ENCODE peak calls at places on chromosomes 6 and 20, in eight cellular contexts. P, Z, M, D, W, X, S and V are unnamed samples.

GRCh38 chr6:166382500-166382932 is 224 bp downstream of the MPC1 start:
- DNase-seq in P (no peak), Z (no peak), M (no peak), D (no peak), W (no peak), X (no peak), S (no peak), V (no peak)

GRCh38 chr6:25962368-25963127 is at the start of gene TRIM38:
- DNase-seq in P (peak), Z (peak), M (peak), D (no peak), W (peak), X (peak), S (no peak), V (peak)

GRCh38 chr6:113870917-113871316 is 13.8 kb downstream of the MARCKS start:
- DNase-seq in P (no peak), Z (no peak), M (no peak), D (no peak), W (no peak), X (no peak), S (no peak), V (peak)

GRCh38 chr6:782141-782540 is 89.2 kb upstream of the EXOC2 start:
- DNase-seq in P (no peak), Z (peak), M (no peak), D (no peak), W (no peak), X (no peak), S (no peak), V (no peak)

GRCh38 chr20:1944345-1945099 is 49.3 kb downstream of the SIRPA start:
- DNase-seq in P (no peak), Z (no peak), M (peak), D (no peak), W (no peak), X (no peak), S (no peak), V (no peak)

GRCh38 chr6:33459226-33459625 is 4.8 kb downstream of the ZBTB9 start:
- DNase-seq in P (no peak), Z (no peak), M (no peak), D (no peak), W (no peak), X (no peak), S (no peak), V (no peak)

GRCh38 chr6:111686249-111686997 is 80.7 kb upstream of the TRAF3IP2 start:
- DNase-seq in P (no peak), Z (peak), M (no peak), D (peak), W (no peak), X (no peak), S (peak), V (no peak)

GRCh38 chr6:25315194-25315593 is 36.0 kb downstream of the CARMIL1 start:
- DNase-seq in P (no peak), Z (no peak), M (no peak), D (no peak), W (no peak), X (no peak), S (no peak), V (no peak)

GRCh38 chr6:52635049-52635577 is 35.8 kb upstream of the TMEM14A start:
- DNase-seq in P (no peak), Z (no peak), M (no peak), D (no peak), W (no peak), X (no peak), S (no peak), V (no peak)

GRCh38 chr6:85402071-85402470 is 47.8 kb upstream of the NT5E start:
- DNase-seq in P (no peak), Z (peak), M (no peak), D (no peak), W (no peak), X (no peak), S (no peak), V (no peak)

GRCh38 chr20:54726687-54727086 is 251.3 kb downstream of the DOK5 start:
- DNase-seq in P (no peak), Z (no peak), M (no peak), D (no peak), W (no peak), X (no peak), S (no peak), V (no peak)

GRCh38 chr6:12170351-12171079 is 119.6 kb upstream of the EDN1 start:
- DNase-seq in P (no peak), Z (peak), M (no peak), D (no peak), W (no peak), X (no peak), S (no peak), V (no peak)

GRCh38 chr6:24100336-24100735 is 25.7 kb upstream of the NRSN1 start:
- DNase-seq in P (no peak), Z (no peak), M (no peak), D (no peak), W (no peak), X (no peak), S (no peak), V (no peak)

GRCh38 chr20:47501117-47501482 is 587 bp upstream of the NCOA3 start:
- DNase-seq in P (no peak), Z (no peak), M (no peak), D (no peak), W (no peak), X (no peak), S (no peak), V (no peak)

GRCh38 chr6:169993861-169994481 is 242.5 kb downstream of the ERMARD start:
- DNase-seq in P (no peak), Z (no peak), M (no peak), D (peak), W (no peak), X (peak), S (no peak), V (no peak)

GRCh38 chr20:41483553-41483930 is 116.9 kb upstream of the EMILIN3 start:
- DNase-seq in P (no peak), Z (peak), M (no peak), D (no peak), W (no peak), X (no peak), S (no peak), V (peak)

GRCh38 chr20:50744143-50744792 is 12.9 kb downstream of the PARD6B start:
- DNase-seq in P (peak), Z (peak), M (no peak), D (no peak), W (peak), X (peak), S (peak), V (peak)

GRCh38 chr6:33815854-33816253 is 12.1 kb upstream of the MLN start:
- DNase-seq in P (no peak), Z (peak), M (no peak), D (peak), W (no peak), X (no peak), S (peak), V (no peak)

GRCh38 chr6:149566372-149567193 is at the start of gene GINM1:
- DNase-seq in P (peak), Z (peak), M (peak), D (peak), W (peak), X (peak), S (peak), V (peak)
- TF ChIP-seq CTCF in P (peak), Z (no peak), M (no peak), D (no peak), W (no peak), X (no peak), S (no peak), V (no peak)

GRCh38 chr6:142478117-142478516 is 176.3 kb downstream of the ADGRG6 start:
- DNase-seq in P (no peak), Z (peak), M (peak), D (peak), W (no peak), X (no peak), S (no peak), V (peak)
- TF ChIP-seq CTCF in P (no peak), Z (no peak), M (no peak), D (no peak), W (no peak), X (no peak), S (no peak), V (no peak)

GRCh38 chr6:8017276-8017701 is 46.9 kb downstream of the BLOC1S5 start:
- DNase-seq in P (no peak), Z (peak), M (no peak), D (no peak), W (no peak), X (no peak), S (no peak), V (no peak)
- TF ChIP-seq CTCF in P (no peak), Z (no peak), M (no peak), D (no peak), W (no peak), X (no peak), S (no peak), V (no peak)

DNA sequence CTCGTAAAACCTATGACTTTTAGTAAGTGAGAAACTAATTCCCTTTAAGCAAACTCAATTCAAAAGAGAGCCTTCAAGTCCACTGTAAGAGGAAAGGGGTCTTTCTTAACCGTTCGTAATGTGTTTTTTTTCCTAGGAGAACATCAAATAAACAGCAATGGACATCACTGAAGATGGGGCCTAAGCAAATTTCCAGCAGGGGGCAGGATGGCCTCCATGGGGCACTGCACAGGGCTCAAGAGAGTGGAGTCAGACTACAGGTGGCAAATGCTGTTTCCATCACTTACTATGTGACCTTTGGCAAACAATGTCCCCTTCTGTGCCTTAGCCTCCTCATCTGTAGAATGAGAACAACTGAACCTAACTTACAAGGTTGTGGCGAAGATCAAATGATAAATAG is 88.7 kb downstream of the ARHGAP18 start:
- DNase-seq in P (no peak), Z (no peak), M (no peak), D (no peak), W (no peak), X (no peak), S (no peak), V (no peak)
- TF ChIP-seq CTCF in P (no peak), Z (peak), M (peak), D (peak), W (peak), X (no peak), S (no peak), V (peak)

GRCh38 chr6:31874836-31875572 is 3.8 kb downstream of the SLC44A4 start:
- DNase-seq in P (no peak), Z (no peak), M (no peak), D (no peak), W (no peak), X (no peak), S (no peak), V (peak)

GRCh38 chr6:31865205-31866118 is 2.8 kb upstream of the NEU1 start:
- DNase-seq in P (no peak), Z (no peak), M (no peak), D (no peak), W (no peak), X (no peak), S (no peak), V (no peak)

GRCh38 chr6:31874084-31874670 is 4.6 kb downstream of the SLC44A4 start:
- DNase-seq in P (no peak), Z (no peak), M (no peak), D (no peak), W (no peak), X (no peak), S (no peak), V (no peak)

GRCh38 chr6:31871068-31871659 is 7.6 kb downstream of the SLC44A4 start:
- DNase-seq in P (no peak), Z (peak), M (no peak), D (no peak), W (no peak), X (no peak), S (no peak), V (peak)

DNA sequence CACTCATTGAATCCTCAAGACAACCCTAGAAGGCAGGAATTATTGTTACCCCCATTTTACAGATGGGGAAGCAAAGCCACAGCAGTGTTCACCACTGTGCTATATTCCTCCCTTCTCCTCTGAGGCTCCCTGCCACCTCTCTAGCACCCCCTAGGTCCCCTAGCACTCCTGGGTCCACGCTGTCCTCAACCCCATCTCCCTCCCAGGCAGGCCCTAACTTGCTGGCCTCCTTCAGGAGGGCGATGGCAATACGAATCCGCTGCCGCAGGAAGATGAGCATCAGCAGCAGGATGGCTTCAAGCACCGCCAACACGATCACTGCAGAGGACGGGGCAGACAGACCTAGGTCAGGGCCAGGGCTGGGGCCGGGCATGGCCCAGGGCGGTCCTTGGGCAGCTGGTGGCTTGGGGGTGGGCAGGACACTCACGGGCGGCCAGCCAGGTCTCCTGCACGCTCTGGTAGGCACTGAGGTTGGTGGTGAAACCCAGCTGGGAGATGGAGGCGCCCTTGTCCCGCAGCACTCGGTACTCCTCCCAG is 7.8 kb upstream of the NEU1 start:
- DNase-seq in P (no peak), Z (no peak), M (no peak), D (no peak), W (no peak), X (no peak), S (no peak), V (no peak)
- TF ChIP-seq CTCF in P (no peak), Z (no peak), M (no peak), D (no peak), W (no peak), X (no peak), S (no peak), V (peak)

DNA sequence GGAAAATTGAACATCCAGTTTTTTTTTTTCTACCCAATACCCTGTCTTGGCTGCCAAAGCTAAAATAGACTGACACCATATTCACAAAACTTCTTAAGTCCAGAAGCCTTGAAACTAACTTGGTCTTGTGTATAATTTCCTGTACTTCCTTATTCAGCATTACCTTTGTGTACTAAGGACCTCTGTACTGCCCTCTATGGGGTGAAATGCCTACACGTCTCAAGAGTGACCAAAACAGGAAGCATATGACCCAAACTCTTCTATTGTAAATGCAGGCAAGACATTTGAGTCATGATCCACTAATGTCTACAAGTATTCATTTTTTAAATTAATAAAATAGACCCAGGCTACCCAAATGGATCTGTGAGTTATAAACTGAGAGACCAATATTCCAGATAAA is 50.4 kb downstream of the HMGCLL1 start:
- DNase-seq in P (no peak), Z (peak), M (no peak), D (no peak), W (no peak), X (no peak), S (no peak), V (peak)
- TF ChIP-seq CTCF in P (no peak), Z (peak), M (no peak), D (peak), W (peak), X (no peak), S (peak), V (peak)